ENCODE peak calls at places on chromosomes 13 and 19, in four cellular contexts. One of them, this sample, is unnamed.

GRCh38 chr13:60583196-60583908 is 186.3 kb downstream of the TDRD3 start:
- DNase-seq in SK-N-SH: no peak
- DNase-seq in WTC11: peak; percentile 40
- DNase-seq in HepG2: peak; percentile 13
- DNase-seq in this sample: peak; percentile 7

GRCh38 chr19:30228726-30229523 is 143.3 kb upstream of the ZNF536 start:
- DNase-seq in SK-N-SH: peak; percentile 76
- DNase-seq in WTC11: no peak
- DNase-seq in HepG2: no peak
- DNase-seq in this sample: no peak

GRCh38 chr13:111916201-111916600 is 150.7 kb upstream of the SOX1 start:
- DNase-seq in SK-N-SH: no peak
- DNase-seq in HepG2: no peak
- DNase-seq in WTC11: no peak
- DNase-seq in this sample: no peak

GRCh38 chr13:110409581-110409992 is 102.5 kb downstream of the COL4A2 start:
- DNase-seq in WTC11: no peak
- DNase-seq in SK-N-SH: no peak
- DNase-seq in HepG2: no peak
- DNase-seq in this sample: no peak

GRCh38 chr19:46489445-46490272 is 6.0 kb downstream of the PNMA8B start:
- DNase-seq in WTC11: peak; percentile 55
- DNase-seq in HepG2: no peak
- DNase-seq in SK-N-SH: peak; percentile 37
- DNase-seq in this sample: peak; percentile 57

GRCh38 chr13:74218291-74218690 is 84.1 kb upstream of the KLF12 start:
- DNase-seq in HepG2: no peak
- DNase-seq in SK-N-SH: no peak
- DNase-seq in WTC11: no peak
- DNase-seq in this sample: no peak

GRCh38 chr13:102781591-102781990 is 8.0 kb upstream of the TEX30 start:
- DNase-seq in HepG2: no peak
- DNase-seq in SK-N-SH: no peak
- DNase-seq in WTC11: no peak
- DNase-seq in this sample: no peak

GRCh38 chr19:32345261-32346207 is at the start of gene ZNF507:
- DNase-seq in WTC11: peak; percentile 88
- DNase-seq in SK-N-SH: peak; percentile 99
- DNase-seq in HepG2: peak; percentile 59
- DNase-seq in this sample: peak; percentile 98

GRCh38 chr19:2305424-2305823 is 2.5 kb downstream of the LINGO3 start:
- DNase-seq in SK-N-SH: no peak
- DNase-seq in WTC11: no peak
- DNase-seq in HepG2: no peak
- DNase-seq in this sample: no peak

GRCh38 chr13:89755729-89756492 is 1591.6 kb upstream of the MIR17HG start:
- DNase-seq in SK-N-SH: no peak
- DNase-seq in WTC11: no peak
- DNase-seq in HepG2: no peak
- DNase-seq in this sample: no peak

GRCh38 chr13:26872444-26873173 is 112.0 kb upstream of the GPR12 start:
- DNase-seq in HepG2: peak; percentile 31
- DNase-seq in WTC11: peak; percentile 88
- DNase-seq in SK-N-SH: peak; percentile 74
- DNase-seq in this sample: peak; percentile 42

GRCh38 chr13:51814825-51815650 is 11.1 kb upstream of the DHRS12 start:
- DNase-seq in WTC11: peak; percentile 80
- DNase-seq in HepG2: peak; percentile 63
- DNase-seq in SK-N-SH: peak; percentile 79
- DNase-seq in this sample: peak; percentile 72

GRCh38 chr19:9187191-9187590 is 8.4 kb downstream of the OR7D2 start:
- DNase-seq in SK-N-SH: no peak
- DNase-seq in HepG2: no peak
- DNase-seq in WTC11: no peak
- DNase-seq in this sample: no peak

GRCh38 chr13:20924758-20925394 is 22.3 kb upstream of the XPO4 start:
- DNase-seq in SK-N-SH: peak; percentile 59
- DNase-seq in WTC11: peak; percentile 87
- DNase-seq in HepG2: peak; percentile 82
- DNase-seq in this sample: peak; percentile 33

GRCh38 chr19:48681127-48681470 is 8.3 kb upstream of the NTN5 start:
- DNase-seq in HepG2: no peak
- DNase-seq in WTC11: no peak
- DNase-seq in SK-N-SH: no peak
- DNase-seq in this sample: peak; percentile 44

GRCh38 chr13:105665284-105665683 is 870.2 kb downstream of the EFNB2 start:
- DNase-seq in HepG2: no peak
- DNase-seq in SK-N-SH: no peak
- DNase-seq in WTC11: no peak
- DNase-seq in this sample: no peak

GRCh38 chr19:44942067-44942571 is at the start of gene APOC4:
- DNase-seq in WTC11: no peak
- DNase-seq in SK-N-SH: no peak
- DNase-seq in HepG2: no peak
- DNase-seq in this sample: no peak

GRCh38 chr19:49057636-49058234 is at the start of gene CGB7:
- DNase-seq in HepG2: peak; percentile 17
- DNase-seq in SK-N-SH: peak; percentile 87
- DNase-seq in WTC11: peak; percentile 86
- DNase-seq in this sample: peak; percentile 53

GRCh38 chr19:41564515-41565383 is 11.2 kb upstream of the CEACAM21 start:
- DNase-seq in HepG2: no peak
- DNase-seq in WTC11: peak; percentile 51
- DNase-seq in SK-N-SH: peak; percentile 21
- DNase-seq in this sample: no peak

GRCh38 chr19:14112809-14113385 is 4.7 kb downstream of the PRKACA start:
- DNase-seq in WTC11: no peak
- DNase-seq in SK-N-SH: no peak
- DNase-seq in HepG2: peak; percentile 29
- DNase-seq in this sample: no peak

GRCh38 chr13:112645327-112645914 is 44.4 kb upstream of the ATP11A start:
- DNase-seq in WTC11: no peak
- DNase-seq in HepG2: no peak
- DNase-seq in SK-N-SH: no peak
- DNase-seq in this sample: no peak

GRCh38 chr19:36963262-36963661 is 47.1 kb downstream of the ZNF568 start:
- DNase-seq in WTC11: no peak
- DNase-seq in HepG2: no peak
- DNase-seq in SK-N-SH: peak; percentile 3
- DNase-seq in this sample: no peak

GRCh38 chr19:13155472-13156284 is 5.5 kb downstream of the IER2 start:
- DNase-seq in WTC11: peak; percentile 89
- DNase-seq in HepG2: peak; percentile 69
- DNase-seq in SK-N-SH: peak; percentile 63
- DNase-seq in this sample: peak; percentile 81

GRCh38 chr13:27012482-27013197 is 159.0 kb downstream of the USP12 start:
- DNase-seq in SK-N-SH: no peak
- DNase-seq in HepG2: no peak
- DNase-seq in WTC11: no peak
- DNase-seq in this sample: no peak

GRCh38 chr13:50078512-50079277 is 63.5 kb downstream of the KCNRG start:
- DNase-seq in SK-N-SH: no peak
- DNase-seq in HepG2: no peak
- DNase-seq in WTC11: no peak
- DNase-seq in this sample: no peak

GRCh38 chr13:50080856-50081105 is 65.5 kb downstream of the KCNRG start:
- DNase-seq in SK-N-SH: no peak
- DNase-seq in WTC11: no peak
- DNase-seq in HepG2: no peak
- DNase-seq in this sample: no peak

GRCh38 chr13:50081106-50081898 is 66.1 kb downstream of the KCNRG start:
- DNase-seq in WTC11: peak; percentile 66
- DNase-seq in HepG2: no peak
- DNase-seq in SK-N-SH: peak; percentile 68
- DNase-seq in this sample: peak; percentile 45

GRCh38 chr13:50079278-50080157 is 64.3 kb downstream of the KCNRG start:
- DNase-seq in WTC11: no peak
- DNase-seq in HepG2: no peak
- DNase-seq in SK-N-SH: no peak
- DNase-seq in this sample: no peak

GRCh38 chr13:50080158-50080855 is 65.1 kb downstream of the KCNRG start:
- DNase-seq in HepG2: peak; percentile 23
- DNase-seq in SK-N-SH: peak; percentile 12
- DNase-seq in WTC11: no peak
- DNase-seq in this sample: peak; percentile 48
- TF ChIP-seq FOXJ3 in HepG2: no peak
- TF ChIP-seq FOXJ3 in SK-N-SH: no peak
- TF ChIP-seq FOXJ3 in WTC11: no peak
- TF ChIP-seq FOXJ3 in this sample: no peak

DNA sequence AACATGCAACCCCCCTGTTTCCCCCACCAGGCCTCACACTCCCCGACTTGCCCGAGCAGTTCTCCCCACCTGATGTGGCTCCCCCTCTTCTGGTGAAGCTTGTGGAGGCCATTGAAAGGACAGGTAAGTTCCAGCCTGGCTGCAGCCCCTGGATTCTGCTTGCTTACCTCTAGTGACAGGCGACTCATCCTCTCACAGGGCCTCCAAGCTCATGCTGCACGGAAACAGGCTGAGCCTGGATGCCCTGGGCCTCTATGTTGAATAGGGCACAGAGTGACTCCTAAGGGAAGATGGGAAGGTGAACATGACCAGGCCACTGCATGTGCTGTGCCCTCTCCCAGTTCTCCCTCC is 7.5 kb downstream of the PIK3R2 start:
- DNase-seq in SK-N-SH: no peak
- DNase-seq in WTC11: no peak
- DNase-seq in HepG2: no peak
- DNase-seq in this sample: no peak
- TF ChIP-seq FOXJ3 in SK-N-SH: no peak
- TF ChIP-seq FOXJ3 in WTC11: no peak
- TF ChIP-seq FOXJ3 in HepG2: no peak
- TF ChIP-seq FOXJ3 in this sample: no peak

GRCh38 chr19:613732-614567 is 19.4 kb downstream of the POLRMT start:
- DNase-seq in SK-N-SH: peak; percentile 53
- DNase-seq in HepG2: no peak
- DNase-seq in WTC11: no peak
- DNase-seq in this sample: no peak

GRCh38 chr19:612941-613340 is 20.4 kb downstream of the POLRMT start:
- DNase-seq in HepG2: no peak
- DNase-seq in SK-N-SH: no peak
- DNase-seq in WTC11: no peak
- DNase-seq in this sample: no peak

GRCh38 chr19:610071-610800 is 20.6 kb downstream of the HCN2 start:
- DNase-seq in SK-N-SH: no peak
- DNase-seq in HepG2: no peak
- DNase-seq in WTC11: no peak
- DNase-seq in this sample: no peak

GRCh38 chr19:610801-611505 is 21.3 kb downstream of the HCN2 start:
- DNase-seq in HepG2: no peak
- DNase-seq in WTC11: no peak
- DNase-seq in SK-N-SH: peak; percentile 87
- DNase-seq in this sample: peak; percentile 91

DNA sequence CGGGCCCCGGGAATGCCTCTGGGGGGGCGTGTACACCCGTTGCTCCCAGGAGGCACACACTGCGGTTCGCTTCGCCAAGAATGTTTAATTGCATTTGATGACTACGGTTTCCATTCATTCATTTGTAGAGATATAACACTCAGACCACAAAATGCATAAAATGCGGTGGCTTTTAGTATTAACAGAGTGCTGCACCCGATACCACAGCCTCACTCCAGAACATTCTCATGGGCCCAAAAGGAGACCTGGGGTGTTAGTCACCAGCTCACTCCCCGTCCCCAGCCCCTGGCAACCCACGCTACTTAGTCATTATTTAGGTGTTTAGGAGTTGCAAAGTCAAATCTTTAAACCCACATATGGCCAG is 21.8 kb downstream of the HCN2 start:
- DNase-seq in SK-N-SH: no peak
- DNase-seq in HepG2: no peak
- DNase-seq in WTC11: no peak
- DNase-seq in this sample: no peak
- TF ChIP-seq FOXJ3 in SK-N-SH: no peak
- TF ChIP-seq FOXJ3 in HepG2: no peak
- TF ChIP-seq FOXJ3 in WTC11: no peak
- TF ChIP-seq FOXJ3 in this sample: no peak

DNA sequence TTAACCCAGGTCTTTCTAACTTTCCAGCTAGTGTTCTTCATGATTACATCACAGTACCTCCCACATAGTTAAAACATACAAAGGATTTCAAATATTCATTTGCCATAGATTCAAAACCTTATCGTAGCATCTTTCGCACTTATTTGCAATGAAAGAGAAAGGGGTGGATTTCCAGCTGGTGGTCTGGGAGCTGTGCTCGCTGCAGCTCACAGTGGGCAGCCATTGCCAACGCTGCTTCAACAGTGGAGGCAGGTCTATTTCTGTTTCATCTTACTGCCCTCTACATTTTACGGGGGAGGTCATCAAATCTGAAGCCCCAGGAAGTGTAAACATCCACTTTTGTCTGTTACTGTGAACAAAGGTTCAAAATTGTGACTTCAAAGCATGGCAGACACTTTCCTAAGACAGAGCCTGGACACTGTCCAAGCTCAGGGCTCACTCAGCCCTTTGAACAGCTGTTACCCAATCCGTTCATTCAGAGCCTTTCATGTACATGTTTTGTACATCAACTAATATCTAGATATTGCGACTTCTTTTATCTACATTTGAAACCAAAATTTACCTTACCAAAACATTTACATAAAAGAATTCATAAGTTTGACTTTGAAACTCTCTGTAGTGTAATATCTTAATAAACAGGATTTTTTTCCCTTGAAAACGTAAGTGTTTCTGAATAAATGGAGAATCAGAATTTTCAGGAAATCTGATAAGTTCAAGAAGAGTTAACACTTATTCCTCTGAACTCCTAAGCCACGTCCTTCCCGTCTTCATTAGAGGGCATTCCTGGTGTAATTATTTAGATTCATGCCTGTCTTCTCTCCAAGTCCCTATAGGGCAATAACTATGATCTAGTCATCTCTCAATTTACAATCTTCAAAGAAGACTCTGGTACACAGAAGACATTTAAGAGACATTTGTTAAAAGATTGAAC is 25.1 kb downstream of the STARD13 start:
- DNase-seq in SK-N-SH: no peak
- DNase-seq in WTC11: no peak
- DNase-seq in HepG2: peak; percentile 99
- DNase-seq in this sample: no peak
- TF ChIP-seq FOXJ3 in SK-N-SH: no peak
- TF ChIP-seq FOXJ3 in WTC11: no peak
- TF ChIP-seq FOXJ3 in HepG2: peak; percentile 97
- TF ChIP-seq FOXJ3 in this sample: no peak

DNA sequence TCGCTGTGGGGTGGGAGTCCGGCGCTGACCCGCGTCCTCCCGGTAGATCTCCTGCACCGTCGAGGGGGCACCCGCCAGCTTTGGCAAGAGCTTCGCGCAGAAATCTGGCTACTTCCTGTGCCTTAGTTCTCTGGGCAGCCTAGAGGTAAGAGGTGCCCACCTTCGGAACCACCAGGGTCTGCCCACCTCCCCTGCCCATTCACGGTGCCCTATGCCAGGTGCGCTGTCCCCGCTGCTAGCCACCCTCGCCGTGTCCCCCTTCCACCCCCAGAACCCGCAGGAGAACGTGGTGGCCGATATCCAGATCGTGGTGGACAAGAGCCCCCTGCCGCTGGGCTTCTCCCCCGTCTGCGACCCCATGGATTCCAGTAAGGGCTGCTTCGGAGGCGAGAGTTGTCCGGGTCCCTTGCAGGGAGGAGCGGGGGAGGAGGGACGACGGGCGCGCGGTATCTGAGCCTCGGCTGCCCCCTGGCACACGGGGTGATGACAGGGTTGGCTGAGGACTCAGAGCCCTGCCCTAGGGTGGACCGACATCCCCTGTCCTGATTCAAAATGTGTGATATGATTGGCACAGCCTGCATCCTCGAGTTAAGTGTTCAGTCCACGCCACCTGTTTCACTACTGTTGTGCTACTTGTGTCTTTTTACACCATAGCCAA is 549 bp downstream of the MVB12A start:
- DNase-seq in HepG2: no peak
- DNase-seq in WTC11: peak; percentile 59
- DNase-seq in SK-N-SH: peak; percentile 85
- DNase-seq in this sample: peak; percentile 43
- TF ChIP-seq FOXJ3 in HepG2: no peak
- TF ChIP-seq FOXJ3 in WTC11: no peak
- TF ChIP-seq FOXJ3 in SK-N-SH: no peak
- TF ChIP-seq FOXJ3 in this sample: no peak